ENCODE peak calls at places on chromosomes 12 and 14, in nine cellular contexts. One of them, this sample, is unnamed.

GRCh38 chr12:19220861-19221466 is 91.4 kb downstream of the PLEKHA5 start:
- DNase-seq in heart left ventricle: no peak
- DNase-seq in H54: no peak
- DNase-seq in GM12892: no peak
- DNase-seq in body of pancreas: no peak
- DNase-seq in NB4: no peak
- DNase-seq in stomach: no peak
- DNase-seq in IMR-90: peak
- DNase-seq in K562: no peak
- DNase-seq in this sample: no peak

GRCh38 chr12:132056959-132057358 is 87.2 kb downstream of the DDX51 start:
- DNase-seq in stomach: no peak
- DNase-seq in body of pancreas: no peak
- DNase-seq in H54: no peak
- DNase-seq in heart left ventricle: no peak
- DNase-seq in IMR-90: no peak
- DNase-seq in GM12892: no peak
- DNase-seq in NB4: no peak
- DNase-seq in K562: no peak
- DNase-seq in this sample: no peak

GRCh38 chr12:110531741-110532333 is 29.7 kb downstream of the RAD9B start:
- DNase-seq in H54: no peak
- DNase-seq in stomach: no peak
- DNase-seq in body of pancreas: no peak
- DNase-seq in IMR-90: peak
- DNase-seq in GM12892: peak
- DNase-seq in K562: no peak
- DNase-seq in NB4: peak
- DNase-seq in heart left ventricle: no peak
- DNase-seq in this sample: no peak

GRCh38 chr14:61254803-61255526 is 26.2 kb downstream of the TMEM30B start:
- DNase-seq in IMR-90: no peak
- DNase-seq in heart left ventricle: no peak
- DNase-seq in body of pancreas: no peak
- DNase-seq in K562: no peak
- DNase-seq in GM12892: no peak
- DNase-seq in H54: no peak
- DNase-seq in stomach: no peak
- DNase-seq in NB4: no peak
- DNase-seq in this sample: no peak

GRCh38 chr12:34607520-34608195 is 585.4 kb downstream of the ALG10 start:
- DNase-seq in stomach: no peak
- DNase-seq in heart left ventricle: no peak
- DNase-seq in K562: peak
- DNase-seq in body of pancreas: no peak
- DNase-seq in NB4: no peak
- DNase-seq in H54: no peak
- DNase-seq in GM12892: no peak
- DNase-seq in IMR-90: no peak
- DNase-seq in this sample: no peak

GRCh38 chr14:55116246-55117030 is 12.6 kb upstream of the LGALS3 start:
- DNase-seq in K562: no peak
- DNase-seq in NB4: no peak
- DNase-seq in H54: no peak
- DNase-seq in GM12892: no peak
- DNase-seq in IMR-90: no peak
- DNase-seq in body of pancreas: peak
- DNase-seq in stomach: peak
- DNase-seq in heart left ventricle: no peak
- DNase-seq in this sample: peak

GRCh38 chr12:78096909-78097597 is 266.4 kb downstream of the NAV3 start:
- DNase-seq in IMR-90: peak
- DNase-seq in GM12892: no peak
- DNase-seq in K562: no peak
- DNase-seq in heart left ventricle: no peak
- DNase-seq in body of pancreas: no peak
- DNase-seq in stomach: no peak
- DNase-seq in NB4: no peak
- DNase-seq in H54: no peak
- DNase-seq in this sample: no peak

GRCh38 chr14:24157331-24157730 is 3.7 kb upstream of the IRF9 start:
- DNase-seq in stomach: no peak
- DNase-seq in K562: no peak
- DNase-seq in IMR-90: no peak
- DNase-seq in heart left ventricle: no peak
- DNase-seq in GM12892: no peak
- DNase-seq in NB4: no peak
- DNase-seq in body of pancreas: no peak
- DNase-seq in H54: no peak
- DNase-seq in this sample: no peak

GRCh38 chr12:65684906-65685305 is 139.4 kb upstream of the HMGA2 start:
- DNase-seq in K562: no peak
- DNase-seq in heart left ventricle: no peak
- DNase-seq in NB4: no peak
- DNase-seq in IMR-90: no peak
- DNase-seq in GM12892: no peak
- DNase-seq in stomach: no peak
- DNase-seq in H54: no peak
- DNase-seq in body of pancreas: no peak
- DNase-seq in this sample: no peak

GRCh38 chr14:36217732-36218131 is 41.2 kb upstream of the PTCSC3 start:
- DNase-seq in K562: no peak
- DNase-seq in stomach: peak
- DNase-seq in NB4: no peak
- DNase-seq in IMR-90: no peak
- DNase-seq in GM12892: no peak
- DNase-seq in heart left ventricle: no peak
- DNase-seq in body of pancreas: no peak
- DNase-seq in H54: no peak
- DNase-seq in this sample: no peak

GRCh38 chr12:112473056-112473455 is 54.3 kb downstream of the PTPN11 start:
- DNase-seq in IMR-90: no peak
- DNase-seq in K562: peak
- DNase-seq in NB4: peak
- DNase-seq in heart left ventricle: no peak
- DNase-seq in GM12892: no peak
- DNase-seq in body of pancreas: no peak
- DNase-seq in H54: no peak
- DNase-seq in stomach: no peak
- DNase-seq in this sample: peak

GRCh38 chr12:91818236-91819131 is 327.2 kb downstream of the BTG1 start:
- DNase-seq in NB4: no peak
- DNase-seq in K562: no peak
- DNase-seq in IMR-90: no peak
- DNase-seq in GM12892: no peak
- DNase-seq in heart left ventricle: no peak
- DNase-seq in H54: no peak
- DNase-seq in stomach: no peak
- DNase-seq in body of pancreas: no peak
- DNase-seq in this sample: no peak

GRCh38 chr12:47900480-47901129 is 4.2 kb downstream of the VDR start:
- DNase-seq in GM12892: no peak
- DNase-seq in H54: no peak
- DNase-seq in NB4: peak
- DNase-seq in heart left ventricle: no peak
- DNase-seq in IMR-90: no peak
- DNase-seq in body of pancreas: peak
- DNase-seq in stomach: peak
- DNase-seq in K562: no peak
- DNase-seq in this sample: no peak

GRCh38 chr12:6538420-6539275 is 4.3 kb downstream of the GAPDH start:
- DNase-seq in heart left ventricle: no peak
- DNase-seq in stomach: no peak
- DNase-seq in IMR-90: peak
- DNase-seq in NB4: peak
- DNase-seq in body of pancreas: no peak
- DNase-seq in GM12892: no peak
- DNase-seq in K562: no peak
- DNase-seq in H54: no peak
- DNase-seq in this sample: no peak

GRCh38 chr12:23472329-23472971 is 477.0 kb downstream of the SOX5 start:
- DNase-seq in heart left ventricle: no peak
- DNase-seq in stomach: no peak
- DNase-seq in GM12892: no peak
- DNase-seq in NB4: no peak
- DNase-seq in K562: no peak
- DNase-seq in H54: no peak
- DNase-seq in IMR-90: no peak
- DNase-seq in body of pancreas: no peak
- DNase-seq in this sample: no peak

GRCh38 chr12:23473071-23473470 is 476.4 kb downstream of the SOX5 start:
- DNase-seq in H54: no peak
- DNase-seq in GM12892: no peak
- DNase-seq in K562: no peak
- DNase-seq in stomach: no peak
- DNase-seq in body of pancreas: no peak
- DNase-seq in NB4: no peak
- DNase-seq in heart left ventricle: no peak
- DNase-seq in IMR-90: no peak
- DNase-seq in this sample: no peak

DNA sequence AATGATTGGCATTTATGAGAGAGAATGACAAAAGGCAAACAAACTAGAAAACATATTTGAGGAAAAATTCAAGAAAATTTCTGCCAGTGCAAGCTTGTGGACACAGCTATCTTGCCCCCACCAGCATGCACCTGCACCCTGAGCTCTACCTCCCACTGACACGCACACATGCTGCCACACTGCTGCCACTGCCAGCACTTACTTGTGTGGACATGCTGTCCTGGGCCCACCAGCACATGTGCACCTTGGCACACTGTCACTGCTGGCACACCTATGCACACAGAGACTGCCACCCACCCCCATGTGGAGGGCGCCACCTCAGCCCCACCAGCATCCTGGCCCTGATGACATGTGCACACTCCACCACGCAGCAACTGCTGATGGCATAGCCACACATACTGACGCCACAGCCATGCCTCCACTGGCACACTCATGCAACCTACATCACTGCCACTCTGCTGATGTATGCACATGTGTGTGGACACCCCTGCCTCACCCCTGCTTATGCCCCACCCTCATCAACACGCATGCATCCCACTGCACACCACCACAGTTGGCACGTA is 475.0 kb downstream of the SOX5 start:
- DNase-seq in IMR-90: no peak
- DNase-seq in K562: no peak
- DNase-seq in body of pancreas: no peak
- DNase-seq in H54: no peak
- DNase-seq in NB4: no peak
- DNase-seq in stomach: no peak
- DNase-seq in heart left ventricle: no peak
- DNase-seq in GM12892: no peak
- DNase-seq in this sample: no peak
- TF ChIP-seq POLR2A in IMR-90: no peak
- TF ChIP-seq POLR2A in K562: no peak
- TF ChIP-seq POLR2A in body of pancreas: no peak
- TF ChIP-seq POLR2A in H54: no peak
- TF ChIP-seq POLR2A in NB4: no peak
- TF ChIP-seq POLR2A in stomach: no peak
- TF ChIP-seq POLR2A in heart left ventricle: no peak
- TF ChIP-seq POLR2A in GM12892: no peak
- TF ChIP-seq POLR2A in this sample: no peak

DNA sequence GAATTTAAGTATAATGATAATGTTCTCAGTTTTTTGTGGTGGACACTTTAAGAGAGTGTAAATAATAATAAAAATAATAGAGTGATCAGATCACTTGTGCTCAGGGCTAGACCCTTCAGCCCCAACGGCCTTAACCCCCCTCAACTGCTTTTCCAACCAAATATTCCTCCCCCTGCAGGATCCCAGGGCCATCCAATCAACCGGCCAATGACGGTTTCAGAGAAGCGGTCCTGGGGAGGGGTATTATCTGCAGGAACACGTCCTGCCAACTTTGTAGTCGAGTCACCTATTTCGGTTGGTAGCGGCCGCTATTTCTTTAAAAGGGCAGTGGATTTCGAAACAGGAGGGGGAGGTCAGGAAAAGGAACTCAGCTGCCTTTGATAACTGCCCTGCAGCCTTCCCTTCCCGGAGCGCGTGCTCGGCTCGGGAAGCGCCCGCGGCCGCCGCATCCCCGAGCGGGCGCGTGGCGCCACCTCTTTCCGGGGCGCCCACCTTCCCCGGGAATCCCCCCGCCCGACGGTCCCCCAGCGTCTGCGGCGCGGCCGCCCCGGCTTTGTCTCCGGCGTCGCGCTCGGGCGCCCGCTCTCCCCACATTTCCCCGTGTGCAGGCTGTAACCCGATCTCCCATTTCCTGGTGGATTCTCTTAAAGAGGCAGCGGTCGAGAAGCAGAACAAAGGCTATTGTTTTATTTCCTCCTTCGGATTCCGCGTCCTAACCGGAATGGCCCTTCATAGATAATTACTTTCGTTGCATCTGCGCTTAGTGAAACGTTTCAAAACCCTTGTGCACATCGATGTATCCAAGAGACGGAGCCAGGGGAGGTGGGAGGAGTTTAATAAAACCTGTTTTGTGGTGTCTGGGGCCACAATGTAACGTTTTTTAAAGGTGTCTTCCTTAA is 711 bp upstream of the ETV6 start:
- DNase-seq in stomach: peak
- DNase-seq in heart left ventricle: peak
- DNase-seq in IMR-90: peak
- DNase-seq in GM12892: peak
- DNase-seq in NB4: peak
- DNase-seq in K562: peak
- DNase-seq in H54: peak
- DNase-seq in body of pancreas: peak
- DNase-seq in this sample: peak
- TF ChIP-seq POLR2A in stomach: no peak
- TF ChIP-seq POLR2A in heart left ventricle: peak
- TF ChIP-seq POLR2A in IMR-90: peak
- TF ChIP-seq POLR2A in GM12892: peak
- TF ChIP-seq POLR2A in NB4: peak
- TF ChIP-seq POLR2A in K562: peak
- TF ChIP-seq POLR2A in H54: peak
- TF ChIP-seq POLR2A in body of pancreas: peak
- TF ChIP-seq POLR2A in this sample: peak

GRCh38 chr12:23742574-23742973 is 206.9 kb downstream of the SOX5 start:
- DNase-seq in K562: no peak
- DNase-seq in body of pancreas: no peak
- DNase-seq in stomach: no peak
- DNase-seq in H54: no peak
- DNase-seq in NB4: no peak
- DNase-seq in heart left ventricle: no peak
- DNase-seq in GM12892: no peak
- DNase-seq in IMR-90: no peak
- DNase-seq in this sample: no peak
- TF ChIP-seq POLR2A in K562: no peak
- TF ChIP-seq POLR2A in body of pancreas: no peak
- TF ChIP-seq POLR2A in stomach: no peak
- TF ChIP-seq POLR2A in H54: no peak
- TF ChIP-seq POLR2A in NB4: no peak
- TF ChIP-seq POLR2A in heart left ventricle: no peak
- TF ChIP-seq POLR2A in GM12892: no peak
- TF ChIP-seq POLR2A in IMR-90: no peak
- TF ChIP-seq POLR2A in this sample: no peak

DNA sequence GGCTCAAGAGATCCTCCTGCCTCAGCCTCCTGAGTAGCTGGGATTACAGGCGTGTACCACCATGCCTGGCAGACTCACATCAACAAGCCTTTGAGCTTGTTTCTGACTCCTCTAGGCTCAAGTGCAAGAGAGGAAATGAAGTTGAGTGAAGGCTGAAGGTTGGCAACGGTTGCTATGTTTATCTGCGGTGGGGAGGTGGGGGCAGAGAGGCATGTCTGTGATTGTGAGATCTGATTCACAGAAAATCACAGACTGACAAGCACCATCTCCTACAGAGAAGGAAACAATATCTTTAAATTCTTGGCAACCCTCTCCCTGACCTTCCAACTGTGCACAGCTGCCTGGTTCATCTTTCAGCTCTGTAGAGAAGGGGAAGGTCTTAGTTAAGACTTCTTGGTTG is 22.1 kb upstream of the NINJ2 start:
- DNase-seq in GM12892: no peak
- DNase-seq in NB4: peak
- DNase-seq in IMR-90: peak
- DNase-seq in K562: no peak
- DNase-seq in stomach: no peak
- DNase-seq in heart left ventricle: peak
- DNase-seq in H54: no peak
- DNase-seq in body of pancreas: no peak
- DNase-seq in this sample: no peak
- TF ChIP-seq POLR2A in GM12892: no peak
- TF ChIP-seq POLR2A in NB4: no peak
- TF ChIP-seq POLR2A in IMR-90: no peak
- TF ChIP-seq POLR2A in K562: no peak
- TF ChIP-seq POLR2A in stomach: no peak
- TF ChIP-seq POLR2A in heart left ventricle: no peak
- TF ChIP-seq POLR2A in H54: no peak
- TF ChIP-seq POLR2A in body of pancreas: no peak
- TF ChIP-seq POLR2A in this sample: no peak